ENCODE peak calls at places on chromosomes 16 and 17, in six cellular contexts. J is upper lobe of left lung, F is esophagus muscularis mucosa, I is uterus, V is prostate gland, P is transverse colon. A is an unnamed sample.

GRCh38 chr16:89256651-89257254 is 39.2 kb downstream of the ZNF778 start:
- DNase-seq in J (peak), F (no peak), I (no peak), V (peak), P (peak), A (no peak)

GRCh38 chr16:66549284-66550131 is at the start of gene TK2:
- DNase-seq in J (peak), F (no peak), I (peak), V (peak), P (peak), A (peak)

GRCh38 chr17:37648555-37648954 is 5.3 kb upstream of the DDX52 start:
- DNase-seq in J (no peak), F (no peak), I (no peak), V (no peak), P (no peak), A (no peak)

GRCh38 chr16:11497329-11497805 is 89.4 kb downstream of the LITAF start:
- DNase-seq in J (peak), F (peak), I (peak), V (peak), P (peak), A (peak)

GRCh38 chr16:88856122-88856827 is 472 bp downstream of the GALNS start:
- DNase-seq in J (no peak), F (no peak), I (peak), V (peak), P (peak), A (no peak)

GRCh38 chr17:80470603-80471002 is 5.8 kb downstream of the NPTX1 start:
- DNase-seq in J (no peak), F (no peak), I (no peak), V (no peak), P (no peak), A (no peak)

GRCh38 chr16:27551046-27551445 is 1.1 kb downstream of the KATNIP start:
- DNase-seq in J (no peak), F (no peak), I (no peak), V (no peak), P (no peak), A (no peak)

GRCh38 chr17:83062818-83063671 is 16.4 kb upstream of the METRNL start:
- DNase-seq in J (peak), F (no peak), I (peak), V (no peak), P (peak), A (no peak)

GRCh38 chr17:66301864-66302741 is at the start of gene PRKCA:
- DNase-seq in J (peak), F (no peak), I (peak), V (peak), P (peak), A (no peak)

GRCh38 chr16:11208916-11209665 is 46.9 kb downstream of the SOCS1 start:
- DNase-seq in J (no peak), F (no peak), I (no peak), V (no peak), P (no peak), A (no peak)

GRCh38 chr16:14284371-14284770 is 213.3 kb downstream of the MRTFB start:
- DNase-seq in J (no peak), F (no peak), I (no peak), V (no peak), P (no peak), A (no peak)

GRCh38 chr17:11035681-11036080 is 197.8 kb upstream of the PIRT start:
- DNase-seq in J (no peak), F (no peak), I (no peak), V (no peak), P (no peak), A (no peak)

GRCh38 chr16:14600164-14600563 is 29.9 kb downstream of the PARN start:
- DNase-seq in J (no peak), F (no peak), I (no peak), V (no peak), P (no peak), A (no peak)

DNA sequence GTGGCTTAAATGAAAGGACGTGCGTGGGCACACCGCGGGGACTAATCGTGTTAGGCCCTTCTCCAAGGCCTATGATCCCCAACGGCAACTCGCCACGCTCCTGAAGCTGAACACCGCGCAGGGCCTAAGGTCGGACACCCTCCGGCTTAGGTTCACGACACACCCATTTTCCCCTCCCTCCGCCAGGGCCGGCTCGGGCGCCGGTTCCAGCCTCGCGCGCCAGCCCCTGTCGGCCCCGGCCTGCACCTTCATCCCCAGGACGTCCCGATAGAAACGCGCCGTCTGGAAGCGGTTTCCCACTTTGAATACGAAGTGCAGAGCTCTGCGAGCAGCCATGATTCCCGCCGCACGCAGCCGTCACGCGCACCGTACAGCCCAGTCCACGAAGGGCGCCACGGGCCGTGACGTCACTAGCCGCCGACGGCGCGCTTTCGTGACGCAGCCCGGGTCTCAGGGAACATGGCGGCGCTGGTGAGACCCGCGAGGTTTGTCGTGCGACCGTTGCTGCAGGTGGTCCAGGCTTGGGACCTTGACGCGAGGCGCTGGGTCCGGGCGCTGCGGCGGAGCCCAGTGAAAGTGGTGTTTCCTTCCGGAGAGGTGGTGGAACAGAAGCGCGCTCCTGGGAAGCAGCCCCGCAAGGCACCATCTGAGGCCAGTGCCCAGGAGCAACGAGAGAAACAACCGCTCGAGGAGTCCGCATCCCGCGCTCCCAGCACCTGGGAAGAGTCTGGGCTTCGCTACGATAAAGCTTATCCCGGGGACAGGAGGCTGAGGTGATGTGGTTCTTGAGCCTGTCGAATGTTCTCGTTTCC is at the start of the genes GLOD4 and MRM3:
- DNase-seq in J (peak), F (peak), I (peak), V (peak), P (peak), A (no peak)
- TF ChIP-seq CTCF in J (peak), F (peak), I (peak), V (no peak), P (peak), A (peak)

GRCh38 chr17:75457047-75457654 is 716 bp downstream of the TMEM94 start:
- DNase-seq in J (peak), F (no peak), I (peak), V (no peak), P (no peak), A (no peak)
- TF ChIP-seq POLR2A in J (no peak), F (no peak), I (no peak), V (no peak), P (no peak), A (no peak)

GRCh38 chr16:49527621-49528020 is 154.0 kb downstream of the C16orf78 start:
- DNase-seq in J (no peak), F (no peak), I (peak), V (no peak), P (no peak), A (no peak)
- TF ChIP-seq CTCF in J (no peak), F (no peak), I (no peak), V (no peak), P (no peak), A (no peak)

DNA sequence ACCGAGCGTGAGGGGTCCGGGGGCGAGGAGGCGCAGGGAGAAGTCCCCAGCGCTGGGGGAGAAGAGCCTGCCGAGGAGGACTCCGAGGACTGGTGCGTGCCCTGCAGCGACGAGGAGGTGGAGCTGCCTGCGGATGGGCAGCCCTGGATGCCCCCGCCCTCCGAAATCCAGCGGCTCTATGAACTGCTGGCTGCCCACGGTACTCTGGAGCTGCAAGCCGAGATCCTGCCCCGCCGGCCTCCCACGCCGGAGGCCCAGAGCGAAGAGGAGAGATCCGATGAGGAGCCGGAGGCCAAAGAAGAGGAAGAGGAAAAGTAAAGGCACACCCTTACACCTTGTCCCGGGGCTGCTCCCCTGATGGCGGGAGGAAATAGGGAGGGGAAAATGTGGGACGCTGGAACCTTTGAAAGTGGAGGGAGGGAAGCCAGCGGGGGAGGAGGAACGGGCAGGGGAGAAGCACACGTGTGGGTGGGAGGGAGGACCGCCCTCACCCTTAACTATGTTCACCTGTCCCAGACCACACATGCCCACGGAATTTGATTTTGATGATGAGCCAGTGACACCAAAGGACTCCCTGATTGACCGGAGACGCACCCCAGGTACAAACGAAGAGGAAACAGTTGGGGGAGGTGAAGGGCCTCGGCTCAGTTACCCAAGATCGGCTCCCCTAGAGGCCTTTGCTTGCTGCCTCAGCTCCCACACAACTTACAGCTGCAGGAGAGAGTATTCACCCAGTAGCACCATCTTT is 916 bp downstream of the PAGR1 start:
- DNase-seq in J (peak), F (no peak), I (peak), V (peak), P (peak), A (no peak)
- TF ChIP-seq POLR2A in J (no peak), F (no peak), I (no peak), V (peak), P (no peak), A (no peak)

DNA sequence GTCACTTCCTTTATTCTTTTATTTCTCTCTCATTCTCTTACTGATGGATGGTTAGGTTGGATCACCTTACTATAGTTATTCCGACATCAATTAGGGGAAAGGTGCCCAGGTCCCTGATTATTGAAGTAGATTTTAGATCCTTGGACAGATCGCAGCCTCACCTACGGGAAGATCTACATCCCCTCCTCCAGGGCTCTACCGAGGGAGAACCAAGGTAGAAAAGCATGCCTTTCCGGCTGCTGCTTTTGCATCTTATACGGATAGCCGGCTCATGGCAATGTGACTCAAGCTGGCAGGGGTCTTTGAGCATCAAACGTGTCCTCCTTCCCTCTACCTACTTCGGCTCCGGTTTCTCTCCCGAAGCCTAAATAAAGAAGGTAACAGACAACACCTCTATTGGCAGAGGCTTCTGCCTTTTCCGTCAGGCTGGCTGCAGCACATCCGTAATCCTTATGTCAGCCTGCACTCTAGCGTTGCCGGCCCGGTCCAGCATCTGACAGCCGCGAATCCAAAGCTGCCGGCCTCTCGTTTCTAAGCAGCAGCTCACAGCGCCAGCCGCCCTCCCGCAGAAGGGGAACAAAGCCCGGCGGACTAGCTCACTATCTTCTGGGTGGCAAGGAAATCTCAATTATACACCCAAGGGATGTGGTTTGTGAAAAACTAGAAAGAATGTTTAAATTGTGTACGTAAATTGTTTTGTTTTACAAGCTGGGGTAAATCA is 46.9 kb downstream of the IRX6 start:
- DNase-seq in J (peak), F (no peak), I (no peak), V (peak), P (peak), A (no peak)
- TF ChIP-seq CTCF in J (peak), F (peak), I (peak), V (no peak), P (peak), A (peak)

DNA sequence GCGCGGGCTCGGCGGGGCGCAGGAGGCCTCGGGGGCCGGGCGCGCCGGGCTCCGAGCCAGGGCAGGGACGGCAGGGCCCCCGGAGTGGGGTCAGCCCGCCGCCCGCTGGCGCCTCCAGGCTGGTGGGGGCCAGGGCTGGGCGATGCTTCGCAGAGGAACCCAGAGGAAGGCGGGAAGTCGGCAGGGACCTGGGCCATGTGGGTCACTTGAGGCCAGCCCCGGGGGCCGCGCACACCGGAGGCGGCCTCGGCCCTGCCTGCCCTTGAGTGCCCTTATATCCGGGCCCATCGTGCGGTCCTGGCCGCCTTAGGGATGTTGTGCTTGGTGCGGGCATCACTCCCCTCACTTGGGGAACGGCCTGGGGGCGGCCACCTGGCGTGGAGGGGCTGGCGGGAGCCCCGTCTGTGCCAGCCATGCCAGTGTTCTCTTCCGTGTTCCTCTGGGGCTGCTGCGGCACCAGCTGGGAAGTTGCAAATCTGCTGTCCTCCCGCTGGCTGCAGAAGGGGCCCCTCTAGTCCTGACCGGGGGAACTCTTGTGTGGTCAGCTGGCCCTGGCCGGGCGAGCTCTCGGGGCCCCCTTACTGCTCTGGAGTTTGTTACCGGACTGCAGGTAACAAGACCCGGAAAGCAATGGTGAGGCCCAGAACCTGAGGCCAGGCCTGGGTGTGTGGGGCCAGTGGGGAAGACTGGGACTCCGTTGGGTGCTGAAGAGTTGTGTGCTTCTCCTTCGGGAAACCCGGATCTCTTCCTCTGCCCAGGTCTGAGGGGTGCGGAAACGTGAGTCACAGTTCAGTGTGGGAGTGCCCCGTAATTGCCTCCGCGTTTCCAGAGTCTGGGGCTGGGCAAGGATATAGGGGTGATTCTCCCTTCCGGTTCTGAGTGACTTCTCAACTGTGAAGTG is 849 bp downstream of the CAPN15 start:
- DNase-seq in J (peak), F (no peak), I (no peak), V (no peak), P (peak), A (no peak)
- TF ChIP-seq POLR2A in J (peak), F (no peak), I (no peak), V (peak), P (peak), A (no peak)

DNA sequence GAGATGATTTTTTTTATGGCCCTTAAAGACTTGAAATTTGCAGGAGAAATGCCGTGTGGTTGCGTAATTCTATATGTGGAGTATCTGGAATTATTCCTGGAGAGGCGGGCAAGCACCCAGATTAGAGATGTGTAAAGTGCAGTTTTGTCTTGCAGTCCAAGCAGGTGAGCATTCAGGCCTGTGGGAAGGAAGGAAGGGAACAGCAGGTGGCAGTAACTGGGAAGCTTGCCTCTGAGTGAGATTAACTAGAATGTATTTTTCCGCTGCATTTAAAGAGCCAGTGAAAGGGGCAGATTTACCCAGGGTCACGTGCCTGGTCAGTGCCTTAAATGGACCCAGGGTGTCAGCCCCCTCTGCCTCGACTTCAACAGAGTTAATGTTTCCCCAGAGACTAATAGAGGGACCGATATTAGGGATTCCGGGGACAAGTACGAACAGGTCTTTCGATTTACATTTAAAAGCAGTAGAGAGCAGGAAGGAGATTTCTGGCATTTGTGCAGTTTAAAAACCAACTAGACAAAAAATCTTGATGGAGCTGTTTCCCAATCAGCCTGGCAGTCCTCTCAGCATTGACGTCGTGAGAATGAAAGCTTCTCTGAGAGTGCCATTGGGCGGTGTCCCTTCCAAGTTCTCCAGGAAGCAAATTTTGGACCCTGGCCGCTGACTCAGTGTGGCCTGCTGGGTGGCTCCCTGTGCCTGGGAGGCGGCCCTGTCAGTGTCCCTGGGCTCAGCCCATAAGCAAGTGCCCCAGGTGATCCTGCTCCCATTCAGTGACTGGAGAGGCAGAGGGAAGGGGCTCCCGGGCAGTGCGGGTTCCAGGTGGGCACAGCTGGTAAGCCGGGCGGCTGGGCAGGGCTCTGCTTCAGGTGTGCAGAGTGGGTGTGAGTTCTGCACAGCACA is 38.2 kb downstream of the KSR1 start:
- DNase-seq in J (peak), F (no peak), I (peak), V (peak), P (peak), A (no peak)
- TF ChIP-seq CTCF in J (peak), F (peak), I (peak), V (no peak), P (peak), A (peak)

DNA sequence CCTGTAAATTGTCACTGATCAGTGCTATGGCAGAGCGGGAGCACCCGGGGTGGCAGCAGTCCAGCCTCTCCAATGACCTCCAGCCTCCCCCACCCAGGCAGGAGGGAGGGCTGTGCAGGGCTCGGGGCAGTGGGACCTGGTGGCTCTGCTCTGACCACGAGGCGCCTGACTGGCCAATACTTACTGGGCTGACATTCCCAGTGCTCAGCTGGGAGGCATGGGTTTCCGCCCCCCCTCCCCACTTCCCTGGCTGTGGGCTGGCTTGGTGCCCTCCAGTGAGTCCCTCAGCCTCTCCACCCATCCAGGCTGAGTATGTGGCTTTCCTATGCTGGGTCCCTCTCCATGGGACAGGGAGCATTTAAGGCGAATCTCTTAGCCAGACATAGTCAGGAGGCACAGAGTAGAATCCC is 2.7 kb downstream of the SOCS3 start:
- DNase-seq in J (peak), F (no peak), I (no peak), V (no peak), P (no peak), A (no peak)
- TF ChIP-seq POLR2A in J (peak), F (no peak), I (no peak), V (peak), P (no peak), A (no peak)

GRCh38 chr17:43418441-43419374 is 19.9 kb downstream of the ARL4D start:
- DNase-seq in J (no peak), F (no peak), I (peak), V (peak), P (peak), A (no peak)
- TF ChIP-seq CTCF in J (no peak), F (no peak), I (no peak), V (no peak), P (no peak), A (no peak)

A was measured in vagina.